ENCODE peak calls at places on chromosomes 7 and 10, in eight cellular contexts. Q is body of pancreas, E is HCT116, G is erythroblast, H is lower leg skin, A is GM12891, R is esophagus squamous epithelium, D is ovary. M is an unnamed sample.

GRCh38 chr7:50446542-50446960 is 3.6 kb downstream of the FIGNL1 start:
- DNase-seq in D (no peak), R (no peak), A (no peak), E (peak; percentile 99), G (no peak), Q (no peak), H (no peak), M (peak; percentile 72)

GRCh38 chr7:69654849-69655707 is 56.8 kb downstream of the AUTS2 start:
- DNase-seq in A (no peak), G (no peak), H (no peak), D (no peak), R (no peak), Q (no peak), E (no peak), M (no peak)

GRCh38 chr10:47336387-47337134 is 11.6 kb upstream of the RBP3 start:
- DNase-seq in E (no peak), G (peak; percentile 40), A (no peak), Q (no peak), D (no peak), R (no peak), H (no peak), M (peak; percentile 47)

GRCh38 chr7:90834771-90835170 is 238.7 kb downstream of the CDK14 start:
- DNase-seq in D (no peak), G (no peak), E (no peak), Q (no peak), A (no peak), R (no peak), H (no peak), M (no peak)

GRCh38 chr10:91924212-91925021 is 847 bp downstream of the BTAF1 start:
- DNase-seq in E (no peak), Q (no peak), A (no peak), D (no peak), H (no peak), R (no peak), G (no peak), M (no peak)

GRCh38 chr10:93461807-93462178 is 20.3 kb downstream of the MYOF start:
- DNase-seq in H (no peak), A (no peak), E (peak; percentile 65), D (no peak), R (no peak), G (no peak), Q (no peak), M (no peak)

GRCh38 chr7:76057103-76057812 is 9.4 kb downstream of the MDH2 start:
- DNase-seq in R (no peak), G (no peak), D (no peak), A (no peak), E (no peak), H (no peak), Q (peak; percentile 23), M (no peak)

GRCh38 chr7:99729501-99730261 is 5.3 kb downstream of the CYP3A7 start:
- DNase-seq in E (no peak), D (no peak), G (no peak), R (no peak), H (peak; percentile 50), A (no peak), Q (no peak), M (no peak)

GRCh38 chr10:24791129-24791733 is 67.5 kb upstream of the ARHGAP21 start:
- DNase-seq in R (no peak), Q (no peak), D (no peak), A (no peak), E (no peak), H (no peak), G (no peak), M (no peak)

GRCh38 chr7:21939858-21940322 is 5.8 kb downstream of the CDCA7L start:
- DNase-seq in D (no peak), E (no peak), A (no peak), R (no peak), H (no peak), Q (no peak), G (no peak), M (no peak)

GRCh38 chr10:15099886-15100285 is 2.7 kb downstream of the RPP38 start:
- DNase-seq in G (no peak), R (no peak), A (no peak), E (no peak), D (no peak), H (no peak), Q (no peak), M (no peak)

GRCh38 chr7:152142976-152143665 is 117.6 kb downstream of the GALNT11 start:
- DNase-seq in G (no peak), R (no peak), H (no peak), Q (no peak), D (no peak), E (no peak), A (no peak), M (no peak)

GRCh38 chr10:31645786-31646185 is 282.8 kb downstream of the ARHGAP12 start:
- DNase-seq in G (no peak), H (no peak), D (no peak), A (no peak), R (no peak), E (peak; percentile 24), Q (no peak), M (no peak)

GRCh38 chr10:30581779-30582380 is 47.7 kb downstream of the LYZL2 start:
- DNase-seq in A (no peak), E (peak; percentile 36), D (no peak), Q (peak; percentile 25), R (no peak), H (no peak), G (peak; percentile 63), M (peak; percentile 26)

GRCh38 chr10:55550241-55550640 is 749.2 kb upstream of the PCDH15 start:
- DNase-seq in E (no peak), Q (no peak), A (no peak), D (no peak), H (no peak), R (no peak), G (no peak), M (peak; percentile 9)

GRCh38 chr10:77738496-77739158 is 101.0 kb upstream of the KCNMA1 start:
- DNase-seq in G (no peak), E (no peak), H (no peak), D (no peak), R (no peak), Q (no peak), A (no peak), M (no peak)

GRCh38 chr7:84194484-84195260 is at the start of gene SEMA3A:
- DNase-seq in Q (peak; percentile 15), G (no peak), H (peak; percentile 19), A (no peak), R (no peak), D (no peak), E (peak; percentile 48), M (no peak)
- TF ChIP-seq POLR2A in Q (no peak), G (no peak), H (no peak), A (no peak), R (no peak), D (no peak), E (no peak), M (no peak)

DNA sequence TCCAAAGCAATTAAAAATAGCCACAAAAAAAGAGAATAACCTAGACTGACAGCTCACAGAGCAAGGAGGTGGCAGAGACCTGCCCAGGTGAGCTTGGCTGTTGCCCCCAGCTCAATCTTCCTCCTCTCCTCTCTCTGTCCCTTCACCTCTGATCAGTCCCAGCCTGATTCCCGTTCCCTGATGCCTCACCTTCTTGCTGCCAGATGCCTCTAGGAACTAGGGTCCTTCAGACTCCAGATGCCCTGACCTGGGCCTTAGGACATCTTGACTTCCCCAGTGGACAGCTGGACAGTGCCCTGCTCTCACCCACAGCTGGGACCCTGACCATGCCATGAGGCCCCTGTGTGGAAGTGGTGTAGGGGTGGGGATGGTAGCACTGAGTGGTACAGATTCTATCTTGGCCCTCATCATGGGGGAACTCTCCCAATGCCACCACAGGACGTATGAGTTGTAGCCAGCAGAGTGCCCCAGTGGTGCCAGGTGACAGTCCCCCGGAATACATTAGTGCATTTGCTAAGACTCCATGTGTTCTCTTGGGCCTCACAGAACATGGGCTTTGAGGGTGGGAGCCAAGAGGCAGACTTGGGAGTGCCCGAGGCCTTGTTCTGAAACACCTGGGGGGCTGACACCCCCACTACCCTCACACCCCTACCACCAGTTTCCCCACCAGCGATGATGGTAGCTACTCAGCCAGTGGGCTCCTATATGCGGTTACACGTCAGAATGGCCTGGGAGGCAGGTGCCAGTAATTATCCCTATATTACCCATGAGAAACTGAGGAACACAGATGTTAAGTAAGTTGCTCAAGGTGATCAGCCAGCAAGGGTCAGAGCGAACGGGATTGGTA is 2.0 kb downstream of the DEPP1 start:
- DNase-seq in R (no peak), H (no peak), G (no peak), Q (no peak), E (no peak), A (no peak), D (peak; percentile 36), M (no peak)
- TF ChIP-seq POLR2A in R (no peak), H (no peak), G (no peak), Q (peak; percentile 58), E (no peak), A (no peak), D (peak; percentile 19), M (no peak)

DNA sequence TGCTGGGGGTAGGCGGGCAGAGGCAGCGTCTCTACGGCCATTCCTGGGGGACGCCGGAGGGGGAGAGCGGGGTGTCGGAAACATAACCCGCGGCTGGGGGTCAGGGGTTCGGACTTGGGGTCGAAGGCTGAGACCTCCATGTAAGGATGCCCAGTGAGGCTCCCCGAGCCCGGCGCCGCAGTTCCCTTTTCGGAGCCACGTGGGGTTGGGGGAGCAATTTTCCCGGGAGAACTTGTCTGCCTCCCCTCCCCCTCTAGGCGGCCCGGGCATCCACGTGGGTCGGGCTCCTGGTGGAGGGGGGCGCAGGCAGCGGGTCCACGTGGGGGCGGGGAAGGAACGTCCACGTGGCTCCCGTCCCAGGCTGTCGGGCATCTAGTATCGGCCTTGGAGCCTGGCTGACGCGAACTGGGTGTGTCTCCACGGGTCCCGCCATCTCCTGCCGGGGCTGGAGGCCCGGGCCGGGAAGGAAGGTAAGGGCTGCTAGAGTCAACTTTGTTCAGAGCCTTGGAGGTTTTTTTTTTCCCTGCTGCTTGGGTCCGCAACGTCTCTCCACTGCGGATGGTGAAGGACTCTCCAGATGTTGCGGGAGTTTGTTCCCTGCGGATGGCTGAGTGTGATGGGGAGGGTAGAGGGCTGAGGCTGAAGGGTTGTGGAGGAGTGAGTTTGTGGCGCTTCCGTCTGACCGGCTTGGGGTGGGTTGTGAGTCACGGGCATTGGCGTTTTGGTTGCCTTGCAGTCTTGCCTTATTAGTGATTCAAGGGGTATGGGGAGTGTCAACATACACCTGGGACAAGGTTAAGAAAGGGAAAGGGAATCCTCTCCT is 744 bp downstream of the PPRC1 start:
- DNase-seq in Q (peak; percentile 78), H (peak; percentile 49), E (no peak), A (peak; percentile 57), R (no peak), G (peak; percentile 82), D (peak; percentile 93), M (peak; percentile 76)
- TF ChIP-seq POLR2A in Q (peak; percentile 6), H (no peak), E (no peak), A (peak; percentile 58), R (no peak), G (no peak), D (no peak), M (no peak)

DNA sequence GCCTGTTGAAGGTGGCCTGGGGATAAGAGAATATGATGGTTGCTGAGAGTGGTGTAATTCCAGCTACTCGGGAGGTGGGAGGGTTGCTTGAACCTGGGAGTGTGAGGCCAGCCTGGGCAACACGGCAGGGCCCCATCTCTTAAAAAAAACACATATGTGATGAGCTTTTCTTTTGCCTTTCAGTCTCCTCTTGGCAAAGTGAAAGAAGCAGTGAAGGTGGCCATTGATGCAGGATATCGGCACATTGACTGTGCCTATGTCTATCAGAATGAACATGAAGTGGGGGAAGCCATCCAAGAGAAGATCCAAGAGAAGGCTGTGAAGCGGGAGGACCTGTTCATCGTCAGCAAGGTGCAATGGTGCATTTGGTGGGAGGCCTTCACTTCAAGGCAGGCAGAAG is 3.1 kb downstream of the AKR1B10 start:
- DNase-seq in E (no peak), H (no peak), Q (no peak), D (no peak), A (no peak), G (no peak), R (no peak), M (no peak)
- TF ChIP-seq POLR2A in E (no peak), H (no peak), Q (no peak), D (no peak), A (no peak), G (no peak), R (no peak), M (no peak)